ENCODE peak calls at places on chromosome 7, in eight cellular contexts. Z is K562, C is HepG2, T is SK-N-SH, A is H9, M is GM23248, P is neuronal stem cell, R is fibroblast of lung. V is an unnamed sample. For H3K4me1, the result is how much of the 10 kb centered on the place peaks cover.

GRCh38 chr7:140003913-140004382 is 58.8 kb downstream of the PARP12 start:
- DNase-seq in A (peak), Z (peak), R (peak), C (peak), T (peak), M (peak), P (peak), V (peak)

GRCh38 chr7:37675739-37676138 is 7.8 kb upstream of the GPR141 start:
- DNase-seq in Z (no peak), R (no peak), C (no peak), A (no peak), T (no peak), M (no peak), P (no peak), V (no peak)

GRCh38 chr7:146654048-146654447 is 537.4 kb downstream of the CNTNAP2 start:
- DNase-seq in Z (no peak), C (no peak), P (no peak), R (no peak), A (no peak), M (no peak), T (no peak), V (no peak)

GRCh38 chr7:46738165-46738564 is 817.1 kb upstream of the IGFBP3 start:
- DNase-seq in C (no peak), T (no peak), M (no peak), P (no peak), A (no peak), Z (no peak), R (no peak), V (no peak)

GRCh38 chr7:10889266-10889898 is 84.3 kb upstream of the PHF14 start:
- DNase-seq in P (peak), A (peak), Z (peak), T (peak), R (peak), M (peak), C (peak), V (peak)

GRCh38 chr7:150948791-150949251 is 29.3 kb downstream of the KCNH2 start:
- DNase-seq in C (no peak), R (no peak), Z (no peak), T (peak), P (no peak), M (no peak), A (peak), V (no peak)

GRCh38 chr7:29839302-29839701 is 33.0 kb downstream of the WIPF3 start:
- DNase-seq in Z (peak), M (peak), C (peak), P (no peak), T (peak), R (peak), A (no peak), V (no peak)

GRCh38 chr7:30906520-30907240 is 5.0 kb upstream of the AQP1 start:
- DNase-seq in C (no peak), T (peak), Z (no peak), P (no peak), R (peak), M (peak), A (no peak), V (no peak)

GRCh38 chr7:102072636-102073209 is 213.9 kb upstream of the SH2B2 start:
- DNase-seq in T (no peak), Z (no peak), M (no peak), C (no peak), A (no peak), R (no peak), P (no peak), V (no peak)

GRCh38 chr7:92833766-92834605 is 2.4 kb downstream of the CDK6 start:
- DNase-seq in M (peak), T (peak), R (peak), A (peak), P (peak), Z (peak), C (peak), V (peak)

GRCh38 chr7:43757073-43757720 is 1.3 kb upstream of the BLVRA start:
- DNase-seq in P (no peak), C (no peak), T (no peak), A (no peak), M (no peak), Z (no peak), R (no peak), V (peak)

GRCh38 chr7:33050425-33051318 is 11.9 kb downstream of the NT5C3A start:
- DNase-seq in R (peak), C (peak), M (peak), P (no peak), T (peak), Z (peak), A (no peak), V (peak)

GRCh38 chr7:44980393-44981034 is 1.7 kb upstream of the MYO1G start:
- DNase-seq in Z (no peak), R (peak), M (peak), A (no peak), C (no peak), P (no peak), T (no peak), V (no peak)

GRCh38 chr7:7944619-7945282 is 23.8 kb upstream of the GLCCI1 start:
- DNase-seq in C (no peak), A (no peak), Z (no peak), M (no peak), T (no peak), P (no peak), R (no peak), V (no peak)

GRCh38 chr7:20559883-20560282 is 55.6 kb upstream of the ABCB5 start:
- DNase-seq in Z (no peak), C (no peak), T (no peak), R (no peak), P (no peak), A (no peak), M (no peak), V (no peak)

GRCh38 chr7:131595699-131596098 is 39.3 kb upstream of the PODXL start:
- DNase-seq in C (no peak), M (no peak), A (no peak), P (no peak), R (no peak), T (no peak), Z (no peak), V (no peak)

GRCh38 chr7:23373151-23374004 is 74.2 kb downstream of the MALSU1 start:
- DNase-seq in R (peak), M (no peak), Z (no peak), C (no peak), T (no peak), A (no peak), P (no peak), V (no peak)

GRCh38 chr7:38222481-38223096 is 44.5 kb downstream of the STARD3NL start:
- DNase-seq in R (peak), Z (peak), C (peak), T (peak), M (peak), P (peak), A (no peak), V (peak)

GRCh38 chr7:155850001-155850436 is 37.8 kb upstream of the SHH start:
- DNase-seq in R (no peak), Z (no peak), P (no peak), A (no peak), T (no peak), M (no peak), C (no peak), V (no peak)

GRCh38 chr7:140489021-140489349 is 9.7 kb upstream of the MKRN1 start:
- DNase-seq in A (no peak), P (no peak), C (no peak), R (no peak), Z (peak), T (no peak), M (no peak), V (no peak)

GRCh38 chr7:7773334-7774308 is 55.2 kb upstream of the RPA3 start:
- DNase-seq in C (no peak), P (no peak), Z (no peak), T (no peak), A (no peak), M (no peak), R (no peak), V (no peak)

GRCh38 chr7:30285067-30285530 is 702 bp downstream of the ZNRF2 start:
- DNase-seq in Z (peak), M (peak), R (peak), P (no peak), T (peak), C (no peak), A (no peak), V (no peak)

GRCh38 chr7:69399038-69399800 is 199.1 kb upstream of the AUTS2 start:
- DNase-seq in P (no peak), Z (no peak), M (peak), A (peak), T (peak), R (peak), C (no peak), V (no peak)

GRCh38 chr7:123729217-123729578 is 19.6 kb downstream of the WASL start:
- DNase-seq in A (no peak), Z (no peak), M (no peak), C (no peak), P (no peak), R (no peak), T (no peak), V (no peak)

GRCh38 chr7:21426286-21426957 is 1.5 kb upstream of the SP4 start:
- DNase-seq in Z (no peak), P (no peak), T (no peak), C (peak), A (peak), M (peak), R (no peak), V (peak)

GRCh38 chr7:7553386-7553785 is 13.3 kb upstream of the MIOS start:
- DNase-seq in R (no peak), M (peak), C (no peak), P (no peak), Z (no peak), T (no peak), A (no peak), V (no peak)

GRCh38 chr7:106999023-106999422 is 45.5 kb upstream of the PRKAR2B start:
- DNase-seq in R (no peak), Z (no peak), T (no peak), M (peak), P (no peak), C (no peak), A (no peak), V (no peak)

GRCh38 chr7:4029941-4030340 is 652.2 kb upstream of the FOXK1 start:
- DNase-seq in T (no peak), P (no peak), Z (no peak), M (no peak), C (no peak), A (no peak), R (no peak), V (no peak)
- H3K27ac ChIP-seq in T (no peak), P (no peak), Z (no peak), M (no peak), C (no peak), A (no peak), R (no peak), V (no peak)

DNA sequence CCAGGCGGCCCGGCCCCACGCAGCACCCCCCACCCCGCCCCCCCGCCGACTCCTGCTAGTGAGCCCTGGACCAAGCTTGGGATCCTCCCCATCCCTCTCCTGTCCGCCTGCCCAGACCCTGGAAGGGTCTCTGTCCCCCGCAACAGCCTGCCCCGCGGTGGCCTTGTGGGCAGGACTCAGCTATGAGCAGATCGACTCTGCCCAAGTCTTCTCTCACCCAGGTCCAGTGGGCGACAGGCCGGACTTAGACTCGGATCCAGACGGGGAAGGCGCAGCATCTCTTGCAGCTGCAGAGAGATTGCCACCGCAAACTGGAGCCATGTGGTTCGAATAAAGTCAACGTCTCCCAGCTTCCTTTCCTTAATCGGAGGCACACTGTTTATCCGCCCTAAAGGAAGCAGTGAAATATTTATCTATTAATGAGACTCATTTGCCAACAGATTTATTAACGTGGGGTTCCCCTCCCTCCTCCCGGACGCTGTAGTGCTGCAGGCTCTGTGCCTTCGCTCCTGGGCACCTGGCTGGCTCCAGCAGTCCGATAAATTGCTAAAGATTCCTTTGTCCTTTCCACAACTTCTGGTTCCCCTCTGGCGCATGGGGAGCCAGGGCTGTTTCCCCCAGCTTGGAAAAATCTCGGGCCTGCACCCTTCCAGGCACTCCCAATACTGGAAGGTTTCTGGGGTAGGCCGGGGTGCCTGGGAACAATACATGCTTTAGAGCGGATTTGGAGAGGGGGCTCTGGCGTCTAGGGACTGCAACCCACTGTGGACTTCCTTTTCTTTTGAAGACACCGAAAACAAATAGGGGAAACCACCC is 634 bp upstream of the HOXA7 start:
- DNase-seq in M (peak), C (no peak), A (peak), Z (no peak), R (no peak), T (no peak), P (no peak), V (no peak)
- H3K9ac ChIP-seq in M (peak), C (no peak), A (no peak), Z (no peak), R (peak), T (no peak), P (no peak), V (peak)

DNA sequence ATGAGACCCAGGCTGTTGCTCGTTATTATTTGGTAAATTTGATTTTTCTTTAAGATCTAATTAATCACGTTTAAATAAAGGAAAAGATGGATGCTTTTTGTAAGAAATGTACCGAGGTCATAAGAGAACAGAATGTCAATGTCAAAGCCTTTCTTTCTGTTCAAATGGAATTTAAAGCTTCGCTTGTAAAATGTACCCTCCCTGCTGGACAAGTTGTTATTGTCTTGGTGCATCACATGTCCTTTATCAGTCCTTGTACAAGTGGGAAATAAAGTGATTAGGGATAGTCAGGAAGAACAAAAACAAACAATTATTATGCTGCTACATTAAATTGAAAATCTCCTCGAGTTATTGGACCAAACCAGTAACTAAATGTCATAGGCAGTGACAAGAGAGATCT is 363.2 kb downstream of the PHTF2 start:
- DNase-seq in R (no peak), M (no peak), A (no peak), C (no peak), P (no peak), Z (no peak), T (no peak), V (no peak)
- H3K4me1 ChIP-seq in R (under half), M (under half), A (under half), C (under half), P (under half), Z (under half), T (under half), V (under half)

DNA sequence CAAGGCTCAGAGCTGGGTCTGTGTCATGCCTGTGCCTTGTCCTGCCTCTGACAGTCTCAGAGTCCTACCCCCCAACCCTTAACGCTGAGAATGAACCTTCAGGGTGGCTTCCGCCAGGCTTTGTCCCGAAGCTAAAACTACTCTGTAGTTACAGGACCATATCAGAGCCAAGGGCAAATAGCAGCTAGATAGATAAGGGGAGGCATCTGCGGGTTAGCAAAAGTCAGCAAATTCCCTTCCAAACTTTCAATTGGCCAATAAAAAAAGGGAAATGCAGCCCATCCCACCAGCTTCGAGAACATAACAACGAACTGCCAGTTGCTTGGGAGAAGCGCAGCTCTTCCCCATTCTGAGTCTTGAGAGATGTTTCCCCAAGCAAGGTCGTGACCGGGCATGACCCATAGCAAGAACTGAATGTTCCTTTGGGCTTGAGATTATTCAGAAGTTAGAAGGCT is 17.7 kb downstream of the CCL24 start:
- DNase-seq in P (no peak), R (no peak), T (no peak), M (no peak), A (no peak), C (no peak), Z (peak), V (peak)
- H3K27ac ChIP-seq in P (no peak), R (no peak), T (no peak), M (no peak), A (no peak), C (no peak), Z (peak), V (no peak)

GRCh38 chr7:105585850-105586500 is 4.7 kb upstream of the EFCAB10 start:
- DNase-seq in R (no peak), C (no peak), Z (no peak), A (no peak), P (no peak), M (no peak), T (no peak), V (no peak)
- H3K9ac ChIP-seq in R (no peak), C (no peak), Z (peak), A (no peak), P (no peak), M (no peak), T (no peak), V (no peak)

DNA sequence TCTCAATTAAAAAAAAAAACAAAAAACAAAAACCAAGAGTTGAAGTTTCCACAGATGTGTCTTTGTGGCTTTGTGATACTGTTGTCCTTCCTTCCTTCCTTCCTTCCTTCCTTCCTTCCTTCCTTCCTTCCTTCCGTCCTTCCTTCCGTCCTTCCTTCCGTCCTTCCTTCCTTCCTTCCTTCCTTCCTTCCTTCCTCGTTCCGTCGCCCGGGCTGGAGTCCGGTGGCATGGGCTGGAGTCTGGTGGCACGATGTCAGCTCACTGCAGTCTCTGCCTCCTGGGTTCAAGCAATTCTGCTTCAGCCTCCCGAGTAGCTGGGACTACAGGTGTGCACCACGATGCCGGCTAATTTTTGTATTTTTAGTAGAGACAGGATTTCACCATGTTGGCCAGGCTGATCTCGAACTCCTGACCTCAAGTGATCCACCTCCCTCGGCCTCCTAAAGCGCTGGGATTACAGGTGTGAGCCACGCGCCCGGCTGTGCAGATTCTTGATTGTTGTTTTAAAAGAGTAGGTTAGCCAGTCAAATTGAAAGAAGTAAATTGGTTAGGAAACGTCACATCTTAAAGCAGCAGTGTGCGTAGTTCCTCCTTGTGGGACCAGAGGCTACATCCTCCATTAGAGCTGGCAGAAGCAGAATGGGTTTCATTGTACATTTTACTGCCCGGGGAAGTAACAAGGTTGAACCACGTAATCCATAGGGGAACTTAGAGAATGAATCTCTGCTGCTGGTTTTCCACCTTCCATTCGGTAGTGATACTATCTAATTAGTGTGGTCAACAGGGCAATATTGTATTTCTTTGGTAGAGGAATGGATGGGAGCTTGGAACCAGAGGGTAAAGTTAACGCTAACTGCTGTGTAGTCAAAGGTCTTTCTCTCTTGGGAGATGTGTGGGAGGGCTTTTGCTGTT is 20.6 kb downstream of the DNAJB6 start:
- DNase-seq in A (no peak), C (no peak), Z (no peak), T (no peak), P (no peak), M (no peak), R (no peak), V (no peak)
- H3K4me1 ChIP-seq in A (under half), C (under half), Z (under half), T (under half), P (under half), M (under half), R (under half), V (under half)

GRCh38 chr7:27099839-27100225 is 2.7 kb downstream of the HOXA2 start:
- DNase-seq in C (no peak), P (no peak), A (no peak), Z (no peak), M (no peak), T (no peak), R (peak), V (no peak)
- H3K27ac ChIP-seq in C (no peak), P (no peak), A (no peak), Z (no peak), M (no peak), T (no peak), R (peak), V (peak)

GRCh38 chr7:148753224-148753623 is 54.5 kb downstream of the CUL1 start:
- DNase-seq in C (no peak), T (no peak), A (no peak), Z (peak), R (peak), P (no peak), M (no peak), V (no peak)
- H3K9ac ChIP-seq in C (no peak), T (no peak), A (no peak), Z (no peak), R (no peak), P (no peak), M (no peak), V (no peak)

V was measured in colonic mucosa.